ENCODE peak calls at places on chromosomes 13 and 19, in seven cellular contexts. H, Z, B, W, S, C and O are unnamed samples.

GRCh38 chr19:42422576-42423461 is 4.4 kb downstream of the LIPE start:
- DNase-seq in H (peak), Z (peak), B (no peak), W (no peak), S (peak), C (no peak), O (no peak)

GRCh38 chr13:75877092-75877491 is 241.0 kb downstream of the LMO7 start:
- DNase-seq in H (no peak), Z (no peak), B (no peak), W (no peak), S (no peak), C (no peak), O (no peak)

GRCh38 chr13:73984949-73985691 is 149.1 kb downstream of the KLF12 start:
- DNase-seq in H (no peak), Z (peak), B (no peak), W (no peak), S (no peak), C (no peak), O (no peak)

GRCh38 chr19:14554382-14554812 is 17.5 kb downstream of the NDUFB7 start:
- DNase-seq in H (no peak), Z (no peak), B (no peak), W (no peak), S (peak), C (no peak), O (peak)

GRCh38 chr19:14432817-14433453 is at the start of gene PKN1:
- DNase-seq in H (no peak), Z (peak), B (peak), W (no peak), S (peak), C (peak), O (no peak)

GRCh38 chr13:27038323-27038722 is 133.3 kb downstream of the USP12 start:
- DNase-seq in H (peak), Z (no peak), B (no peak), W (no peak), S (no peak), C (no peak), O (no peak)

GRCh38 chr19:43329989-43330388 is 23.5 kb upstream of the CD177 start:
- DNase-seq in H (no peak), Z (no peak), B (no peak), W (no peak), S (peak), C (no peak), O (no peak)

GRCh38 chr19:4018140-4018613 is 10.6 kb downstream of the PIAS4 start:
- DNase-seq in H (no peak), Z (no peak), B (no peak), W (no peak), S (no peak), C (no peak), O (no peak)

GRCh38 chr13:33280550-33280905 is 5.0 kb downstream of the STARD13 start:
- DNase-seq in H (no peak), Z (no peak), B (no peak), W (no peak), S (no peak), C (no peak), O (no peak)

GRCh38 chr13:51644649-51645048 is 60.4 kb downstream of the WDFY2 start:
- DNase-seq in H (peak), Z (no peak), B (no peak), W (no peak), S (no peak), C (no peak), O (no peak)

GRCh38 chr19:41175825-41176734 is 16.9 kb upstream of the CYP2S1 start:
- DNase-seq in H (peak), Z (peak), B (peak), W (peak), S (peak), C (no peak), O (peak)

GRCh38 chr13:44273991-44274810 is 99.4 kb upstream of the SERP2 start:
- DNase-seq in H (no peak), Z (no peak), B (peak), W (peak), S (no peak), C (no peak), O (no peak)

GRCh38 chr19:13861714-13862531 is 15.0 kb upstream of the NANOS3 start:
- DNase-seq in H (peak), Z (peak), B (peak), W (peak), S (peak), C (peak), O (peak)

GRCh38 chr19:6226012-6226411 is 53.8 kb downstream of the MLLT1 start:
- DNase-seq in H (no peak), Z (no peak), B (no peak), W (no peak), S (no peak), C (no peak), O (no peak)

GRCh38 chr19:15379996-15380647 is 535 bp upstream of the AKAP8 start:
- DNase-seq in H (peak), Z (no peak), B (peak), W (no peak), S (peak), C (no peak), O (no peak)

GRCh38 chr13:98203641-98204326 is 26.7 kb upstream of the RNF113B start:
- DNase-seq in H (peak), Z (no peak), B (no peak), W (no peak), S (no peak), C (no peak), O (no peak)

GRCh38 chr13:107211073-107211472 is 643.1 kb upstream of the ARGLU1 start:
- DNase-seq in H (peak), Z (peak), B (peak), W (peak), S (peak), C (peak), O (no peak)

GRCh38 chr13:108375772-108376171 is 106.3 kb downstream of the TNFSF13B start:
- DNase-seq in H (no peak), Z (no peak), B (no peak), W (no peak), S (no peak), C (no peak), O (no peak)

GRCh38 chr19:10695401-10696398 is 5.5 kb upstream of the QTRT1 start:
- DNase-seq in H (peak), Z (peak), B (peak), W (peak), S (peak), C (peak), O (peak)

GRCh38 chr19:46904114-46905060 is 43.6 kb downstream of the ARHGAP35 start:
- DNase-seq in H (peak), Z (no peak), B (peak), W (peak), S (no peak), C (peak), O (no peak)

GRCh38 chr13:113836917-113837553 is 26.8 kb downstream of the GAS6 start:
- DNase-seq in H (peak), Z (no peak), B (peak), W (peak), S (no peak), C (peak), O (peak)

GRCh38 chr13:68727165-68727564 is 1380.5 kb upstream of the ATXN8OS start:
- DNase-seq in H (peak), Z (no peak), B (no peak), W (no peak), S (no peak), C (no peak), O (no peak)

DNA sequence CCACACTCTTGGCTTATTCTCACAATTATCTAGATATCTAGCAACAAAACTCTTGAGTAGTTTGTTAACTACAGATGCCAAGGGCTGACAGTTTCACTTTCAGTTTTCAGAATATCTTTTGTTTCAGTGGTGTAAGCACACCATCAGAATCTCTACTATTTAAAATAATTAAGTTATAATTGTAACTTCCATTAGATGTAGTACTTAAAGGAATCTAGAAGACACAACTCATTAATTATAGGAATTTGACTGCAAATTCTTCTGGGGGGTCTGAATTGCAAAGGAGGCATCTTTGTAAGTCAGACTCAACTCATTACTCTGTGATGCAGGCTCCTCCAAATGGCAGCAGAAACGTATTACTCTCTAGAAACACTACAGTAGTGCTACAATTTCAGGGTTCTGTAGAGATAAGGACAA is 44.9 kb upstream of the USPL1 start:
- DNase-seq in H (peak), Z (no peak), B (no peak), W (no peak), S (no peak), C (no peak), O (no peak)
- TF ChIP-seq CTCF in H (peak), Z (peak), B (peak), W (peak), S (peak), C (peak), O (no peak)

DNA sequence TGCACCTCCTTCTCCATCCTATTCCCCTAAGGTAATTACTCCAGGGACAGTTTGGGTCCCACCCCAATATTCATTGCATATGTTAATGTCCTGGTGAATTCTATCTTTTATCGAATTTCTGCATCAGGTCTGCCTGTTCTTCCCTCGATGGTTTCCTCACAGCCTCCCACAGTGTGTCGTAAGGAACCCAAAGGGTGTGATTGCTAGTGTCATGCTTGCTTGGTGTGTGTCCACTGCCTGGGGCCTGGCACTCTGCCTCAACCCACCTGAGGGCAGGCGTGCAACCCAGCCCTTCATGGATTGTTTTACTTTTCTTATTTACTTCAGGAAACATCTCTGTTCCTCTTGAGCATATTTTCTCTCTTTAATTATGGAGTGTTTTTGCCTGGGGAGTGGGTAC is 60.2 kb upstream of the CYSLTR2 start:
- DNase-seq in H (no peak), Z (no peak), B (no peak), W (no peak), S (no peak), C (no peak), O (no peak)
- H3K27ac ChIP-seq in H (no peak), Z (no peak), B (no peak), W (no peak), S (no peak), C (no peak), O (no peak)

GRCh38 chr19:1273263-1274041 is 1.9 kb upstream of the FAM174C start:
- DNase-seq in H (no peak), Z (no peak), B (no peak), W (no peak), S (no peak), C (peak), O (peak)

GRCh38 chr19:1274852-1275259 is 474 bp upstream of the FAM174C start:
- DNase-seq in H (no peak), Z (peak), B (no peak), W (no peak), S (no peak), C (no peak), O (no peak)

GRCh38 chr19:1272423-1273262 is 2.7 kb upstream of the FAM174C start:
- DNase-seq in H (no peak), Z (no peak), B (no peak), W (no peak), S (no peak), C (no peak), O (peak)

GRCh38 chr19:1275260-1275975 is at the start of gene FAM174C:
- DNase-seq in H (peak), Z (peak), B (peak), W (peak), S (peak), C (peak), O (peak)

DNA sequence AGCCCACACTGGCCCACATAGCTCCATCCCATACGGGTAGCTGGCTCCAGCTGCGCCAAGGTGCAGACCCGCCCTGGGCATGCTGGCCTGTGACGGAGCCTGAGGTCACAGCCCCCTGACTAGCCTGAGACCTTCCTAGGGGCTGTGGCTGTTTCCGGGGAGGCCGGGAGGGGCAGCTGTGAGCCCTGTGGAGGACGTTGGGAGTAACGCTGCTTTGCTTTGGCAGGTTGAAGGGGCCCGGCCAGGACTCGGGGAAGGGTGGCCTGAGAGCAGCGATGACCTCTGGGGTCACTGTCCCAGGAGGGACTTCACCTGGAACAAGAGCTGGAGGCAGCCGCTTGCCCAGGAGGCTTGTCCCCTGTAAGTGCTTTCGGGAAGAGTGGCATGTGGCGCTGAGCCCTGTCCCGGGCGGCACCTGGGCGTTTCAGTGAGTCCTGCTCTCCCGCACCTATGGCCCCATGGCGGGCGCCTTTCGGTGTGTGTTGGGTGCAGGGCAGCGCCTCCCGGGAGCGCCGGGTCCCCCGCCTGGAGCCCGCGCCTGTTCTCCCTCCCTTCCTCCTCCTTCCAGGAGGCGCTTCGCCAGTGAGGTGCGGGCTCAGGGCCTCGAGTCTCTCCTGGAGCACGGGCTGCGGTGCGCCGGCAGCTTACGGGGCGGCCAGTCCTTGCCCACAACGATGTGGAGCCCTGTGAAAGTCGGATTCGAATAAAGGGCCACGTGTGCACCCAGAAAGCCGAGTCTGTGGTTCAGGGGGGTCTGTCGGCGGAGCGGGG is 1.1 kb upstream of the FAM174C start:
- DNase-seq in H (no peak), Z (no peak), B (peak), W (no peak), S (no peak), C (no peak), O (no peak)
- TF ChIP-seq CTCF in H (no peak), Z (no peak), B (no peak), W (no peak), S (no peak), C (no peak), O (no peak)

GRCh38 chr19:54256250-54257115 is 590 bp downstream of the LILRB5 start:
- DNase-seq in H (no peak), Z (no peak), B (no peak), W (no peak), S (no peak), C (no peak), O (no peak)
- H3K27ac ChIP-seq in H (no peak), Z (no peak), B (no peak), W (no peak), S (peak), C (no peak), O (no peak)

GRCh38 chr13:23175920-23176319 is 4.9 kb upstream of the SGCG start:
- DNase-seq in H (no peak), Z (no peak), B (no peak), W (no peak), S (no peak), C (no peak), O (no peak)
- TF ChIP-seq CTCF in H (no peak), Z (peak), B (no peak), W (peak), S (no peak), C (peak), O (no peak)

GRCh38 chr19:19201697-19202630 is 1.2 kb downstream of the NR2C2AP start:
- DNase-seq in H (no peak), Z (no peak), B (no peak), W (no peak), S (no peak), C (no peak), O (no peak)
- H3K27ac ChIP-seq in H (no peak), Z (peak), B (peak), W (no peak), S (peak), C (no peak), O (peak)